ENCODE peak calls at places on chromosomes 5 and 9, in six cellular contexts. J is IMR-90, N is mesenchymal stem cell, Q is H1, C is H9, B is trophoblast cell. V is an unnamed sample.

GRCh38 chr5:144150996-144151395 is 19.5 kb downstream of the YIPF5 start:
- DNase-seq in C (no peak), B (peak; percentile 77), Q (no peak), J (peak; percentile 36), N (no peak), V (no peak)

GRCh38 chr5:143674469-143674786 is 137.5 kb upstream of the HMHB1 start:
- DNase-seq in B (no peak), Q (no peak), N (no peak), C (no peak), J (no peak), V (no peak)

GRCh38 chr5:33032161-33033085 is 321.3 kb downstream of the NPR3 start:
- DNase-seq in Q (no peak), J (peak; percentile 73), C (no peak), B (peak; percentile 12), N (no peak), V (no peak)

GRCh38 chr5:150517272-150518152 is 9.6 kb downstream of the NDST1 start:
- DNase-seq in J (peak; percentile 98), N (peak; percentile 85), Q (no peak), B (peak; percentile 62), C (no peak), V (no peak)

GRCh38 chr5:24644757-24645156 is at the start of gene CDH10:
- DNase-seq in C (peak; percentile 96), B (no peak), N (peak; percentile 62), Q (peak; percentile 81), J (no peak), V (peak; percentile 83)

GRCh38 chr9:84136119-84136868 is 155.7 kb downstream of the RMI1 start:
- DNase-seq in J (peak; percentile 29), Q (no peak), B (peak; percentile 91), C (no peak), N (peak; percentile 78), V (no peak)

GRCh38 chr5:154309805-154310204 is 119.3 kb downstream of the GALNT10 start:
- DNase-seq in Q (no peak), C (no peak), N (no peak), B (peak; percentile 45), J (no peak), V (no peak)

GRCh38 chr5:94968507-94969095 is 316.3 kb downstream of the MCTP1 start:
- DNase-seq in J (peak; percentile 67), C (peak; percentile 31), N (peak; percentile 70), Q (no peak), B (peak; percentile 86), V (peak; percentile 59)

GRCh38 chr9:79353856-79354520 is 217.8 kb upstream of the TLE4 start:
- DNase-seq in Q (no peak), B (no peak), C (no peak), N (peak; percentile 57), J (peak; percentile 85), V (no peak)

GRCh38 chr5:103232393-103232999 is 26.1 kb upstream of the MACIR start:
- DNase-seq in C (no peak), B (peak; percentile 71), N (peak; percentile 57), J (peak; percentile 55), Q (no peak), V (no peak)

GRCh38 chr5:132802044-132802684 is 10.9 kb upstream of the SOWAHA start:
- DNase-seq in N (no peak), B (no peak), J (no peak), Q (no peak), C (no peak), V (no peak)

GRCh38 chr5:160188151-160188967 is 40.9 kb upstream of the FABP6 start:
- DNase-seq in C (peak; percentile 79), B (no peak), N (peak; percentile 76), Q (peak; percentile 86), J (peak; percentile 82), V (no peak)

GRCh38 chr5:32545102-32545847 is 40.1 kb upstream of the SUB1 start:
- DNase-seq in Q (no peak), J (no peak), N (no peak), B (no peak), C (no peak), V (no peak)

GRCh38 chr5:10306806-10307205 is 896 bp downstream of the CMBL start:
- DNase-seq in J (no peak), C (no peak), N (no peak), Q (no peak), B (no peak), V (no peak)
- H2AFZ ChIP-seq in J (peak overlapping the region; percentile 99), C (no peak overlapping the region), N (no peak overlapping the region), Q (no peak overlapping the region), B (peak overlapping the region; percentile 38), V (peak overlapping the region; percentile 96)

GRCh38 chr5:4212071-4212739 is 616.6 kb downstream of the IRX1 start:
- DNase-seq in Q (no peak), J (no peak), N (no peak), C (no peak), B (no peak), V (no peak)
- H2AK5ac ChIP-seq in Q (peak overlapping the region; percentile 3), J (no peak overlapping the region), N (no peak overlapping the region), C (no peak overlapping the region), B (no peak overlapping the region), V (peak overlapping the region; percentile 53)

GRCh38 chr5:88093765-88094164 is 174.9 kb downstream of the TMEM161B start:
- DNase-seq in J (no peak), N (no peak), C (no peak), B (no peak), Q (no peak), V (no peak)

GRCh38 chr5:88092938-88093635 is 175.6 kb downstream of the TMEM161B start:
- DNase-seq in J (no peak), N (no peak), Q (no peak), B (no peak), C (no peak), V (no peak)

GRCh38 chr5:88092358-88092757 is 176.3 kb downstream of the TMEM161B start:
- DNase-seq in J (no peak), N (no peak), Q (no peak), C (peak; percentile 55), B (peak; percentile 94), V (no peak)

GRCh38 chr5:88085462-88085861 is 183.2 kb downstream of the TMEM161B start:
- DNase-seq in B (no peak), N (no peak), J (no peak), C (no peak), Q (no peak), V (no peak)

DNA sequence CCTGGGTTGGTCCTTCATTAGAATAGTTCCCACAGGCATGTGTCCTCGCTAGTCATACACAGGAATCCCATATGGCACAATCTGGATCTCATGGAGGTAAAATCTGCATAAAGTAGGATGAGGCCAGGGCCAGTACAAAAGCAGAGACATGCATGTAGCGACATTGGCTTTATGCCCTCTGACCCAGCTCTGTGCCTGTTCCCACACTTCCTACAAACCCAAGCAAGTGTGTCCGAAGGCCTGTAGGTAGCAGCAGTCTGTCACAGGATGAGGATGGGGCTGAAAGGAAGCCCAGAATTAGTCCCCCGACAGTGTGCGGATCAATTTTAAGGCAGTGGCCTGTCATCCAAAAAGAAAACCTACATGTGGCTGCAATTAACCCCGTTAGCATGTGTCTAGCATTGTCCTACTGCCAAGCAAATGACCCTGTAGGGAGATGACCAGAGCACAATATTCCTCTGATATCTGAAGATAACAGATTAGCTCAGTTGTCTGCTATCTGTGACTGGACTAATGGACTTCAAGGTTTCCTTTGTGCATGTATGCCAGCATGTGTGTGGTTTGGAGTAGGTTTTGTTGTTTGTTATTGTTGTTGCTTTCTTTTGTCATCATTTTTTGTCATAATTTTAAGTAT is 178.8 kb downstream of the TMEM161B start:
- DNase-seq in B (no peak), N (no peak), C (peak; percentile 36), J (no peak), Q (no peak), V (no peak)
- H4K91ac ChIP-seq in B (no peak overlapping the region), N (no peak overlapping the region), C (no peak overlapping the region), J (no peak overlapping the region), Q (no peak overlapping the region), V (no peak overlapping the region)

DNA sequence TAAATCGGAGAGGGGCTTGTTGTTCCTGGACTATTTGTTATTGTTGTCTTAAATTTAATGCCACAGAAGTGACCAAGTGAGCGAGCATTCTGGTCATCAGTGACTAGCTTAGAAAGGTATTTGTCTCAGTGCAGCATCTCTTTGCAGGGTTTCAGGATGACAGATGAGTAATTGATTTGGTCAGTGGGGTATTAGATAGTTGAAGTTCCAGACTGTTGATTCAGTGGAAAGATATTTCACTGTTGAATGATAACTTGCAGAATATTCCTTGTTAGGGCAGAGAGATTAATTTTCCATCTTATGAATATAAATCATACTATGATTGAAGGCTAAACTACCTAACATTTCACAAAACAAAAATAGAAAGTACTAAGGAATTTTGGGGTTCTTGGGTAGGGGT is 122.4 kb downstream of the TRIO start:
- DNase-seq in C (no peak), Q (no peak), J (peak; percentile 95), B (peak; percentile 88), N (peak; percentile 90), V (no peak)
- H2AFZ ChIP-seq in C (no peak overlapping the region), Q (no peak overlapping the region), J (no peak overlapping the region), B (no peak overlapping the region), N (no peak overlapping the region), V (no peak overlapping the region)

GRCh38 chr9:34332370-34332964 is 3.1 kb downstream of the NUDT2 start:
- DNase-seq in C (no peak), Q (no peak), N (peak; percentile 64), B (peak; percentile 68), J (peak; percentile 55), V (peak; percentile 30)
- H2AK5ac ChIP-seq in C (no peak overlapping the region), Q (no peak overlapping the region), N (no peak overlapping the region), B (no peak overlapping the region), J (no peak overlapping the region), V (no peak overlapping the region)

GRCh38 chr9:90112791-90113190 is 508.0 kb downstream of the GADD45G start:
- DNase-seq in N (peak; percentile 85), B (peak; percentile 67), C (no peak), J (peak; percentile 5), Q (no peak), V (no peak)

GRCh38 chr9:90114641-90115040 is 509.8 kb downstream of the GADD45G start:
- DNase-seq in Q (no peak), B (no peak), J (no peak), N (peak; percentile 47), C (no peak), V (no peak)
- H4K91ac ChIP-seq in Q (no peak overlapping the region), B (no peak overlapping the region), J (no peak overlapping the region), N (no peak overlapping the region), C (no peak overlapping the region), V (no peak overlapping the region)

DNA sequence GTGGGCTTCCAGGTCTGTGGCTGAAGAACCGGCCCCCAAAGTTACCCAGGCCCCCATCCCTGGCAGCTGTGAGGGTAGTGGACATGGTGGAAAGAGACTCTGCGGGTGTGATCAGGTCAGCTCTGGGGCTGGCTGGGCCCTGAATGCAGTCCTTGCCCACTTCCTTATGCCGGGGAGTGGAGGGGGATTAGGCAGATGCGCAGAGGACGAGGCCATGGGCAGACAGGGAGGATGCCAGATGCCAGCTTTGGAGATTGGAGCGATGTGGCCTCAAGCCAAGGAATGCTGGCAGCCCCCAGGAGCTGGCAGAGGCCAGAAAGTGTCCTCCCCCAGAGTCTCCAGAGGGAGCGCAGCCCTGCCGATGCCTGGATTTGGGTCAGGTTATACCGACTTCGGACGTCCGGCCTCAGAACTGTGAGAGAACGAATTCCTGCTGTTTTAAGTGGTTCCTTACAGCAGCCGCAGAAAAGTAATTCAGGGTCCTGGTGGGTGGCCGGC is 69.8 kb downstream of the ADAMTS2 start:
- DNase-seq in Q (no peak), C (no peak), J (no peak), N (no peak), B (no peak), V (no peak)
- H2AFZ ChIP-seq in Q (no peak overlapping the region), C (no peak overlapping the region), J (peak overlapping the region; percentile 88), N (no peak overlapping the region), B (no peak overlapping the region), V (no peak overlapping the region)

V was measured in neuronal stem cell.